ENCODE peak calls at places on chromosomes 12 and 14, in ten cellular contexts. One of them, this sample, is unnamed.
A peak's percentile ranks its signal among the peaks of the same experiment; 100 is the strongest.

GRCh38 chr12:27652174-27652763 is 44.0 kb upstream of the REP15 start:
- ATAC-seq in GM23338: peak; percentile 84
- ATAC-seq in T-cell: no peak
- ATAC-seq in body of pancreas: peak; percentile 76
- ATAC-seq in naive thymus-derived CD8-positive, alpha-beta T cell: no peak
- ATAC-seq in K562: peak; percentile 70
- ATAC-seq in stimulated activated effector memory CD8-positive, alpha-beta T cell treated with anti-CD3 and anti-CD28 coated beads, Interleukin-12 subunit alpha, Interleukin-12 subunit beta, amount 100 ng/mL, for 72 hours: no peak
- ATAC-seq in activated CD8-positive, alpha-beta memory T cell treated with anti-CD3 and anti-CD28 coated beads, Interleukin-2, amount 10 ng/mL, durations not matched to agents 7 days and 5 days: no peak
- ATAC-seq in Right ventricle myocardium superior: peak; percentile 89
- ATAC-seq in activated naive CD4-positive, alpha-beta T cell treated with anti-CD3 and anti-CD28 coated beads, Interleukin-2, amount 50 U/mL, for 72 hours: no peak
- ATAC-seq in this sample: peak; percentile 91

GRCh38 chr12:101852998-101853397 is 22.2 kb upstream of the GNPTAB start:
- ATAC-seq in body of pancreas: no peak
- ATAC-seq in activated CD8-positive, alpha-beta memory T cell treated with anti-CD3 and anti-CD28 coated beads, Interleukin-2, amount 10 ng/mL, durations not matched to agents 7 days and 5 days: no peak
- ATAC-seq in stimulated activated effector memory CD8-positive, alpha-beta T cell treated with anti-CD3 and anti-CD28 coated beads, Interleukin-12 subunit alpha, Interleukin-12 subunit beta, amount 100 ng/mL, for 72 hours: no peak
- ATAC-seq in T-cell: no peak
- ATAC-seq in GM23338: no peak
- ATAC-seq in naive thymus-derived CD8-positive, alpha-beta T cell: no peak
- ATAC-seq in K562: no peak
- ATAC-seq in activated naive CD4-positive, alpha-beta T cell treated with anti-CD3 and anti-CD28 coated beads, Interleukin-2, amount 50 U/mL, for 72 hours: no peak
- ATAC-seq in Right ventricle myocardium superior: no peak
- ATAC-seq in this sample: no peak

GRCh38 chr12:49451468-49452259 is 84.4 kb downstream of the SPATS2 start:
- ATAC-seq in T-cell: no peak
- ATAC-seq in stimulated activated effector memory CD8-positive, alpha-beta T cell treated with anti-CD3 and anti-CD28 coated beads, Interleukin-12 subunit alpha, Interleukin-12 subunit beta, amount 100 ng/mL, for 72 hours: peak; percentile 85
- ATAC-seq in Right ventricle myocardium superior: no peak
- ATAC-seq in activated naive CD4-positive, alpha-beta T cell treated with anti-CD3 and anti-CD28 coated beads, Interleukin-2, amount 50 U/mL, for 72 hours: peak; percentile 98
- ATAC-seq in body of pancreas: no peak
- ATAC-seq in activated CD8-positive, alpha-beta memory T cell treated with anti-CD3 and anti-CD28 coated beads, Interleukin-2, amount 10 ng/mL, durations not matched to agents 7 days and 5 days: peak; percentile 89
- ATAC-seq in K562: no peak
- ATAC-seq in GM23338: no peak
- ATAC-seq in naive thymus-derived CD8-positive, alpha-beta T cell: no peak
- ATAC-seq in this sample: no peak

GRCh38 chr12:90008277-90008676 is 299.6 kb upstream of the ATP2B1 start:
- ATAC-seq in activated CD8-positive, alpha-beta memory T cell treated with anti-CD3 and anti-CD28 coated beads, Interleukin-2, amount 10 ng/mL, durations not matched to agents 7 days and 5 days: no peak
- ATAC-seq in K562: no peak
- ATAC-seq in Right ventricle myocardium superior: no peak
- ATAC-seq in T-cell: no peak
- ATAC-seq in naive thymus-derived CD8-positive, alpha-beta T cell: no peak
- ATAC-seq in activated naive CD4-positive, alpha-beta T cell treated with anti-CD3 and anti-CD28 coated beads, Interleukin-2, amount 50 U/mL, for 72 hours: no peak
- ATAC-seq in body of pancreas: no peak
- ATAC-seq in GM23338: no peak
- ATAC-seq in stimulated activated effector memory CD8-positive, alpha-beta T cell treated with anti-CD3 and anti-CD28 coated beads, Interleukin-12 subunit alpha, Interleukin-12 subunit beta, amount 100 ng/mL, for 72 hours: no peak
- ATAC-seq in this sample: no peak

GRCh38 chr14:65333926-65334687 is 78.4 kb upstream of the FUT8 start:
- ATAC-seq in Right ventricle myocardium superior: peak; percentile 45
- ATAC-seq in activated CD8-positive, alpha-beta memory T cell treated with anti-CD3 and anti-CD28 coated beads, Interleukin-2, amount 10 ng/mL, durations not matched to agents 7 days and 5 days: no peak
- ATAC-seq in K562: no peak
- ATAC-seq in GM23338: peak; percentile 66
- ATAC-seq in body of pancreas: peak; percentile 18
- ATAC-seq in T-cell: no peak
- ATAC-seq in naive thymus-derived CD8-positive, alpha-beta T cell: no peak
- ATAC-seq in stimulated activated effector memory CD8-positive, alpha-beta T cell treated with anti-CD3 and anti-CD28 coated beads, Interleukin-12 subunit alpha, Interleukin-12 subunit beta, amount 100 ng/mL, for 72 hours: no peak
- ATAC-seq in activated naive CD4-positive, alpha-beta T cell treated with anti-CD3 and anti-CD28 coated beads, Interleukin-2, amount 50 U/mL, for 72 hours: no peak
- ATAC-seq in this sample: peak; percentile 74

GRCh38 chr14:100532916-100533630 is 54.1 kb downstream of the BEGAIN start:
- ATAC-seq in Right ventricle myocardium superior: peak; percentile 57
- ATAC-seq in activated naive CD4-positive, alpha-beta T cell treated with anti-CD3 and anti-CD28 coated beads, Interleukin-2, amount 50 U/mL, for 72 hours: no peak
- ATAC-seq in T-cell: no peak
- ATAC-seq in stimulated activated effector memory CD8-positive, alpha-beta T cell treated with anti-CD3 and anti-CD28 coated beads, Interleukin-12 subunit alpha, Interleukin-12 subunit beta, amount 100 ng/mL, for 72 hours: no peak
- ATAC-seq in naive thymus-derived CD8-positive, alpha-beta T cell: no peak
- ATAC-seq in body of pancreas: peak; percentile 80
- ATAC-seq in activated CD8-positive, alpha-beta memory T cell treated with anti-CD3 and anti-CD28 coated beads, Interleukin-2, amount 10 ng/mL, durations not matched to agents 7 days and 5 days: no peak
- ATAC-seq in GM23338: no peak
- ATAC-seq in K562: no peak
- ATAC-seq in this sample: no peak

GRCh38 chr12:25364529-25365339 is 114.0 kb upstream of the KRAS start:
- ATAC-seq in body of pancreas: no peak
- ATAC-seq in naive thymus-derived CD8-positive, alpha-beta T cell: peak; percentile 37
- ATAC-seq in activated naive CD4-positive, alpha-beta T cell treated with anti-CD3 and anti-CD28 coated beads, Interleukin-2, amount 50 U/mL, for 72 hours: peak; percentile 92
- ATAC-seq in activated CD8-positive, alpha-beta memory T cell treated with anti-CD3 and anti-CD28 coated beads, Interleukin-2, amount 10 ng/mL, durations not matched to agents 7 days and 5 days: peak; percentile 91
- ATAC-seq in GM23338: peak; percentile 89
- ATAC-seq in stimulated activated effector memory CD8-positive, alpha-beta T cell treated with anti-CD3 and anti-CD28 coated beads, Interleukin-12 subunit alpha, Interleukin-12 subunit beta, amount 100 ng/mL, for 72 hours: peak; percentile 93
- ATAC-seq in K562: no peak
- ATAC-seq in T-cell: no peak
- ATAC-seq in Right ventricle myocardium superior: no peak
- ATAC-seq in this sample: peak; percentile 46

GRCh38 chr12:94873368-94874085 is 130.0 kb downstream of the NDUFA12 start:
- ATAC-seq in Right ventricle myocardium superior: peak; percentile 80
- ATAC-seq in activated CD8-positive, alpha-beta memory T cell treated with anti-CD3 and anti-CD28 coated beads, Interleukin-2, amount 10 ng/mL, durations not matched to agents 7 days and 5 days: no peak
- ATAC-seq in body of pancreas: peak; percentile 64
- ATAC-seq in activated naive CD4-positive, alpha-beta T cell treated with anti-CD3 and anti-CD28 coated beads, Interleukin-2, amount 50 U/mL, for 72 hours: peak; percentile 53
- ATAC-seq in GM23338: peak; percentile 74
- ATAC-seq in K562: peak; percentile 81
- ATAC-seq in naive thymus-derived CD8-positive, alpha-beta T cell: peak; percentile 25
- ATAC-seq in stimulated activated effector memory CD8-positive, alpha-beta T cell treated with anti-CD3 and anti-CD28 coated beads, Interleukin-12 subunit alpha, Interleukin-12 subunit beta, amount 100 ng/mL, for 72 hours: peak; percentile 58
- ATAC-seq in T-cell: peak; percentile 19
- ATAC-seq in this sample: peak; percentile 46

GRCh38 chr14:101945171-101945570 is 19.2 kb upstream of the DYNC1H1 start:
- ATAC-seq in activated naive CD4-positive, alpha-beta T cell treated with anti-CD3 and anti-CD28 coated beads, Interleukin-2, amount 50 U/mL, for 72 hours: no peak
- ATAC-seq in naive thymus-derived CD8-positive, alpha-beta T cell: no peak
- ATAC-seq in GM23338: peak; percentile 68
- ATAC-seq in body of pancreas: no peak
- ATAC-seq in stimulated activated effector memory CD8-positive, alpha-beta T cell treated with anti-CD3 and anti-CD28 coated beads, Interleukin-12 subunit alpha, Interleukin-12 subunit beta, amount 100 ng/mL, for 72 hours: no peak
- ATAC-seq in Right ventricle myocardium superior: no peak
- ATAC-seq in activated CD8-positive, alpha-beta memory T cell treated with anti-CD3 and anti-CD28 coated beads, Interleukin-2, amount 10 ng/mL, durations not matched to agents 7 days and 5 days: no peak
- ATAC-seq in K562: no peak
- ATAC-seq in T-cell: no peak
- ATAC-seq in this sample: no peak

GRCh38 chr14:68841030-68841809 is 48.4 kb upstream of the ZFP36L1 start:
- ATAC-seq in Right ventricle myocardium superior: no peak
- ATAC-seq in body of pancreas: no peak
- ATAC-seq in naive thymus-derived CD8-positive, alpha-beta T cell: no peak
- ATAC-seq in activated CD8-positive, alpha-beta memory T cell treated with anti-CD3 and anti-CD28 coated beads, Interleukin-2, amount 10 ng/mL, durations not matched to agents 7 days and 5 days: no peak
- ATAC-seq in T-cell: peak; percentile 34
- ATAC-seq in stimulated activated effector memory CD8-positive, alpha-beta T cell treated with anti-CD3 and anti-CD28 coated beads, Interleukin-12 subunit alpha, Interleukin-12 subunit beta, amount 100 ng/mL, for 72 hours: no peak
- ATAC-seq in K562: no peak
- ATAC-seq in GM23338: no peak
- ATAC-seq in activated naive CD4-positive, alpha-beta T cell treated with anti-CD3 and anti-CD28 coated beads, Interleukin-2, amount 50 U/mL, for 72 hours: peak; percentile 44
- ATAC-seq in this sample: no peak

GRCh38 chr12:75722714-75723200 is 211.3 kb upstream of the KRR1 start:
- ATAC-seq in T-cell: peak; percentile 84
- ATAC-seq in naive thymus-derived CD8-positive, alpha-beta T cell: peak; percentile 95
- ATAC-seq in body of pancreas: peak; percentile 80
- ATAC-seq in activated naive CD4-positive, alpha-beta T cell treated with anti-CD3 and anti-CD28 coated beads, Interleukin-2, amount 50 U/mL, for 72 hours: peak; percentile 95
- ATAC-seq in K562: peak; percentile 67
- ATAC-seq in stimulated activated effector memory CD8-positive, alpha-beta T cell treated with anti-CD3 and anti-CD28 coated beads, Interleukin-12 subunit alpha, Interleukin-12 subunit beta, amount 100 ng/mL, for 72 hours: peak; percentile 96
- ATAC-seq in Right ventricle myocardium superior: peak; percentile 86
- ATAC-seq in activated CD8-positive, alpha-beta memory T cell treated with anti-CD3 and anti-CD28 coated beads, Interleukin-2, amount 10 ng/mL, durations not matched to agents 7 days and 5 days: peak; percentile 96
- ATAC-seq in GM23338: no peak
- ATAC-seq in this sample: peak; percentile 60

GRCh38 chr14:86944434-86944833 is 1048.5 kb downstream of the GALC start:
- ATAC-seq in K562: no peak
- ATAC-seq in T-cell: no peak
- ATAC-seq in stimulated activated effector memory CD8-positive, alpha-beta T cell treated with anti-CD3 and anti-CD28 coated beads, Interleukin-12 subunit alpha, Interleukin-12 subunit beta, amount 100 ng/mL, for 72 hours: no peak
- ATAC-seq in GM23338: peak; percentile 52
- ATAC-seq in activated naive CD4-positive, alpha-beta T cell treated with anti-CD3 and anti-CD28 coated beads, Interleukin-2, amount 50 U/mL, for 72 hours: no peak
- ATAC-seq in body of pancreas: no peak
- ATAC-seq in naive thymus-derived CD8-positive, alpha-beta T cell: no peak
- ATAC-seq in activated CD8-positive, alpha-beta memory T cell treated with anti-CD3 and anti-CD28 coated beads, Interleukin-2, amount 10 ng/mL, durations not matched to agents 7 days and 5 days: no peak
- ATAC-seq in Right ventricle myocardium superior: no peak
- ATAC-seq in this sample: no peak

GRCh38 chr12:5493018-5493417 is 61.1 kb downstream of the NTF3 start:
- ATAC-seq in activated CD8-positive, alpha-beta memory T cell treated with anti-CD3 and anti-CD28 coated beads, Interleukin-2, amount 10 ng/mL, durations not matched to agents 7 days and 5 days: no peak
- ATAC-seq in T-cell: no peak
- ATAC-seq in K562: no peak
- ATAC-seq in stimulated activated effector memory CD8-positive, alpha-beta T cell treated with anti-CD3 and anti-CD28 coated beads, Interleukin-12 subunit alpha, Interleukin-12 subunit beta, amount 100 ng/mL, for 72 hours: no peak
- ATAC-seq in GM23338: peak; percentile 83
- ATAC-seq in activated naive CD4-positive, alpha-beta T cell treated with anti-CD3 and anti-CD28 coated beads, Interleukin-2, amount 50 U/mL, for 72 hours: no peak
- ATAC-seq in body of pancreas: no peak
- ATAC-seq in naive thymus-derived CD8-positive, alpha-beta T cell: no peak
- ATAC-seq in Right ventricle myocardium superior: no peak
- ATAC-seq in this sample: no peak

GRCh38 chr12:2016862-2017723 is 12.8 kb upstream of the DCP1B start:
- ATAC-seq in Right ventricle myocardium superior: no peak
- ATAC-seq in K562: no peak
- ATAC-seq in activated naive CD4-positive, alpha-beta T cell treated with anti-CD3 and anti-CD28 coated beads, Interleukin-2, amount 50 U/mL, for 72 hours: no peak
- ATAC-seq in stimulated activated effector memory CD8-positive, alpha-beta T cell treated with anti-CD3 and anti-CD28 coated beads, Interleukin-12 subunit alpha, Interleukin-12 subunit beta, amount 100 ng/mL, for 72 hours: peak; percentile 80
- ATAC-seq in T-cell: no peak
- ATAC-seq in GM23338: no peak
- ATAC-seq in activated CD8-positive, alpha-beta memory T cell treated with anti-CD3 and anti-CD28 coated beads, Interleukin-2, amount 10 ng/mL, durations not matched to agents 7 days and 5 days: no peak
- ATAC-seq in body of pancreas: no peak
- ATAC-seq in naive thymus-derived CD8-positive, alpha-beta T cell: no peak
- ATAC-seq in this sample: no peak

GRCh38 chr12:105820407-105821140 is 318.2 kb downstream of the NUAK1 start:
- ATAC-seq in K562: no peak
- ATAC-seq in activated CD8-positive, alpha-beta memory T cell treated with anti-CD3 and anti-CD28 coated beads, Interleukin-2, amount 10 ng/mL, durations not matched to agents 7 days and 5 days: no peak
- ATAC-seq in body of pancreas: peak; percentile 64
- ATAC-seq in GM23338: no peak
- ATAC-seq in activated naive CD4-positive, alpha-beta T cell treated with anti-CD3 and anti-CD28 coated beads, Interleukin-2, amount 50 U/mL, for 72 hours: no peak
- ATAC-seq in Right ventricle myocardium superior: peak; percentile 92
- ATAC-seq in T-cell: no peak
- ATAC-seq in naive thymus-derived CD8-positive, alpha-beta T cell: no peak
- ATAC-seq in stimulated activated effector memory CD8-positive, alpha-beta T cell treated with anti-CD3 and anti-CD28 coated beads, Interleukin-12 subunit alpha, Interleukin-12 subunit beta, amount 100 ng/mL, for 72 hours: no peak
- ATAC-seq in this sample: peak; percentile 27

GRCh38 chr14:75165586-75166391 is 10.6 kb downstream of the TMED10 start:
- ATAC-seq in naive thymus-derived CD8-positive, alpha-beta T cell: no peak
- ATAC-seq in K562: peak; percentile 44
- ATAC-seq in T-cell: no peak
- ATAC-seq in activated CD8-positive, alpha-beta memory T cell treated with anti-CD3 and anti-CD28 coated beads, Interleukin-2, amount 10 ng/mL, durations not matched to agents 7 days and 5 days: no peak
- ATAC-seq in activated naive CD4-positive, alpha-beta T cell treated with anti-CD3 and anti-CD28 coated beads, Interleukin-2, amount 50 U/mL, for 72 hours: no peak
- ATAC-seq in GM23338: peak; percentile 49
- ATAC-seq in body of pancreas: peak; percentile 56
- ATAC-seq in Right ventricle myocardium superior: no peak
- ATAC-seq in stimulated activated effector memory CD8-positive, alpha-beta T cell treated with anti-CD3 and anti-CD28 coated beads, Interleukin-12 subunit alpha, Interleukin-12 subunit beta, amount 100 ng/mL, for 72 hours: no peak
- ATAC-seq in this sample: no peak

GRCh38 chr12:108689314-108690190 is 41.8 kb downstream of the CORO1C start:
- ATAC-seq in GM23338: no peak
- ATAC-seq in stimulated activated effector memory CD8-positive, alpha-beta T cell treated with anti-CD3 and anti-CD28 coated beads, Interleukin-12 subunit alpha, Interleukin-12 subunit beta, amount 100 ng/mL, for 72 hours: peak; percentile 69
- ATAC-seq in body of pancreas: no peak
- ATAC-seq in naive thymus-derived CD8-positive, alpha-beta T cell: peak; percentile 78
- ATAC-seq in K562: peak; percentile 68
- ATAC-seq in Right ventricle myocardium superior: no peak
- ATAC-seq in activated CD8-positive, alpha-beta memory T cell treated with anti-CD3 and anti-CD28 coated beads, Interleukin-2, amount 10 ng/mL, durations not matched to agents 7 days and 5 days: peak; percentile 13
- ATAC-seq in T-cell: peak; percentile 53
- ATAC-seq in activated naive CD4-positive, alpha-beta T cell treated with anti-CD3 and anti-CD28 coated beads, Interleukin-2, amount 50 U/mL, for 72 hours: peak; percentile 82
- ATAC-seq in this sample: no peak

GRCh38 chr12:88325828-88326214 is 183.7 kb downstream of the TMTC3 start:
- ATAC-seq in Right ventricle myocardium superior: peak; percentile 71
- ATAC-seq in activated naive CD4-positive, alpha-beta T cell treated with anti-CD3 and anti-CD28 coated beads, Interleukin-2, amount 50 U/mL, for 72 hours: no peak
- ATAC-seq in stimulated activated effector memory CD8-positive, alpha-beta T cell treated with anti-CD3 and anti-CD28 coated beads, Interleukin-12 subunit alpha, Interleukin-12 subunit beta, amount 100 ng/mL, for 72 hours: no peak
- ATAC-seq in body of pancreas: no peak
- ATAC-seq in T-cell: no peak
- ATAC-seq in K562: no peak
- ATAC-seq in naive thymus-derived CD8-positive, alpha-beta T cell: no peak
- ATAC-seq in GM23338: no peak
- ATAC-seq in activated CD8-positive, alpha-beta memory T cell treated with anti-CD3 and anti-CD28 coated beads, Interleukin-2, amount 10 ng/mL, durations not matched to agents 7 days and 5 days: no peak
- ATAC-seq in this sample: peak; percentile 52

GRCh38 chr12:88921890-88922532 is 341.7 kb upstream of the KITLG start:
- ATAC-seq in stimulated activated effector memory CD8-positive, alpha-beta T cell treated with anti-CD3 and anti-CD28 coated beads, Interleukin-12 subunit alpha, Interleukin-12 subunit beta, amount 100 ng/mL, for 72 hours: peak; percentile 34
- ATAC-seq in K562: no peak
- ATAC-seq in body of pancreas: no peak
- ATAC-seq in activated naive CD4-positive, alpha-beta T cell treated with anti-CD3 and anti-CD28 coated beads, Interleukin-2, amount 50 U/mL, for 72 hours: no peak
- ATAC-seq in GM23338: peak; percentile 81
- ATAC-seq in T-cell: no peak
- ATAC-seq in Right ventricle myocardium superior: no peak
- ATAC-seq in naive thymus-derived CD8-positive, alpha-beta T cell: no peak
- ATAC-seq in activated CD8-positive, alpha-beta memory T cell treated with anti-CD3 and anti-CD28 coated beads, Interleukin-2, amount 10 ng/mL, durations not matched to agents 7 days and 5 days: no peak
- ATAC-seq in this sample: no peak

GRCh38 chr14:61257469-61258057 is 23.6 kb downstream of the TMEM30B start:
- ATAC-seq in naive thymus-derived CD8-positive, alpha-beta T cell: no peak
- ATAC-seq in activated CD8-positive, alpha-beta memory T cell treated with anti-CD3 and anti-CD28 coated beads, Interleukin-2, amount 10 ng/mL, durations not matched to agents 7 days and 5 days: no peak
- ATAC-seq in body of pancreas: no peak
- ATAC-seq in activated naive CD4-positive, alpha-beta T cell treated with anti-CD3 and anti-CD28 coated beads, Interleukin-2, amount 50 U/mL, for 72 hours: no peak
- ATAC-seq in K562: no peak
- ATAC-seq in GM23338: no peak
- ATAC-seq in stimulated activated effector memory CD8-positive, alpha-beta T cell treated with anti-CD3 and anti-CD28 coated beads, Interleukin-12 subunit alpha, Interleukin-12 subunit beta, amount 100 ng/mL, for 72 hours: no peak
- ATAC-seq in Right ventricle myocardium superior: no peak
- ATAC-seq in T-cell: no peak
- ATAC-seq in this sample: no peak

GRCh38 chr12:92400006-92400405 is 254.4 kb upstream of the BTG1 start:
- ATAC-seq in activated CD8-positive, alpha-beta memory T cell treated with anti-CD3 and anti-CD28 coated beads, Interleukin-2, amount 10 ng/mL, durations not matched to agents 7 days and 5 days: no peak
- ATAC-seq in Right ventricle myocardium superior: no peak
- ATAC-seq in K562: no peak
- ATAC-seq in activated naive CD4-positive, alpha-beta T cell treated with anti-CD3 and anti-CD28 coated beads, Interleukin-2, amount 50 U/mL, for 72 hours: peak; percentile 9
- ATAC-seq in naive thymus-derived CD8-positive, alpha-beta T cell: no peak
- ATAC-seq in stimulated activated effector memory CD8-positive, alpha-beta T cell treated with anti-CD3 and anti-CD28 coated beads, Interleukin-12 subunit alpha, Interleukin-12 subunit beta, amount 100 ng/mL, for 72 hours: peak; percentile 34
- ATAC-seq in T-cell: no peak
- ATAC-seq in GM23338: no peak
- ATAC-seq in body of pancreas: no peak
- ATAC-seq in this sample: no peak

GRCh38 chr12:78185109-78185508 is 354.4 kb downstream of the NAV3 start:
- ATAC-seq in T-cell: no peak
- ATAC-seq in activated CD8-positive, alpha-beta memory T cell treated with anti-CD3 and anti-CD28 coated beads, Interleukin-2, amount 10 ng/mL, durations not matched to agents 7 days and 5 days: no peak
- ATAC-seq in naive thymus-derived CD8-positive, alpha-beta T cell: no peak
- ATAC-seq in Right ventricle myocardium superior: no peak
- ATAC-seq in activated naive CD4-positive, alpha-beta T cell treated with anti-CD3 and anti-CD28 coated beads, Interleukin-2, amount 50 U/mL, for 72 hours: no peak
- ATAC-seq in body of pancreas: no peak
- ATAC-seq in K562: no peak
- ATAC-seq in stimulated activated effector memory CD8-positive, alpha-beta T cell treated with anti-CD3 and anti-CD28 coated beads, Interleukin-12 subunit alpha, Interleukin-12 subunit beta, amount 100 ng/mL, for 72 hours: no peak
- ATAC-seq in GM23338: no peak
- ATAC-seq in this sample: no peak

GRCh38 chr14:69652942-69653680 is 41.7 kb downstream of the SUSD6 start:
- ATAC-seq in naive thymus-derived CD8-positive, alpha-beta T cell: no peak
- ATAC-seq in body of pancreas: no peak
- ATAC-seq in Right ventricle myocardium superior: peak; percentile 26
- ATAC-seq in GM23338: no peak
- ATAC-seq in T-cell: no peak
- ATAC-seq in K562: peak; percentile 54
- ATAC-seq in activated CD8-positive, alpha-beta memory T cell treated with anti-CD3 and anti-CD28 coated beads, Interleukin-2, amount 10 ng/mL, durations not matched to agents 7 days and 5 days: peak; percentile 22
- ATAC-seq in activated naive CD4-positive, alpha-beta T cell treated with anti-CD3 and anti-CD28 coated beads, Interleukin-2, amount 50 U/mL, for 72 hours: peak; percentile 53
- ATAC-seq in stimulated activated effector memory CD8-positive, alpha-beta T cell treated with anti-CD3 and anti-CD28 coated beads, Interleukin-12 subunit alpha, Interleukin-12 subunit beta, amount 100 ng/mL, for 72 hours: peak; percentile 81
- ATAC-seq in this sample: no peak

GRCh38 chr12:124371970-124372555 is 77.2 kb downstream of the RFLNA start:
- ATAC-seq in naive thymus-derived CD8-positive, alpha-beta T cell: no peak
- ATAC-seq in activated CD8-positive, alpha-beta memory T cell treated with anti-CD3 and anti-CD28 coated beads, Interleukin-2, amount 10 ng/mL, durations not matched to agents 7 days and 5 days: no peak
- ATAC-seq in Right ventricle myocardium superior: no peak
- ATAC-seq in K562: no peak
- ATAC-seq in T-cell: no peak
- ATAC-seq in body of pancreas: no peak
- ATAC-seq in stimulated activated effector memory CD8-positive, alpha-beta T cell treated with anti-CD3 and anti-CD28 coated beads, Interleukin-12 subunit alpha, Interleukin-12 subunit beta, amount 100 ng/mL, for 72 hours: no peak
- ATAC-seq in activated naive CD4-positive, alpha-beta T cell treated with anti-CD3 and anti-CD28 coated beads, Interleukin-2, amount 50 U/mL, for 72 hours: no peak
- ATAC-seq in GM23338: peak; percentile 24
- ATAC-seq in this sample: no peak

GRCh38 chr14:65156568-65157366 is 54.5 kb upstream of the MAX start:
- ATAC-seq in activated CD8-positive, alpha-beta memory T cell treated with anti-CD3 and anti-CD28 coated beads, Interleukin-2, amount 10 ng/mL, durations not matched to agents 7 days and 5 days: no peak
- ATAC-seq in naive thymus-derived CD8-positive, alpha-beta T cell: no peak
- ATAC-seq in K562: no peak
- ATAC-seq in T-cell: no peak
- ATAC-seq in Right ventricle myocardium superior: peak; percentile 92
- ATAC-seq in GM23338: peak; percentile 36
- ATAC-seq in activated naive CD4-positive, alpha-beta T cell treated with anti-CD3 and anti-CD28 coated beads, Interleukin-2, amount 50 U/mL, for 72 hours: no peak
- ATAC-seq in body of pancreas: peak; percentile 59
- ATAC-seq in stimulated activated effector memory CD8-positive, alpha-beta T cell treated with anti-CD3 and anti-CD28 coated beads, Interleukin-12 subunit alpha, Interleukin-12 subunit beta, amount 100 ng/mL, for 72 hours: no peak
- ATAC-seq in this sample: peak; percentile 77

GRCh38 chr12:13062669-13063068 is 18.5 kb downstream of the FAM234B start:
- ATAC-seq in activated naive CD4-positive, alpha-beta T cell treated with anti-CD3 and anti-CD28 coated beads, Interleukin-2, amount 50 U/mL, for 72 hours: no peak
- ATAC-seq in body of pancreas: peak; percentile 78
- ATAC-seq in K562: no peak
- ATAC-seq in GM23338: no peak
- ATAC-seq in naive thymus-derived CD8-positive, alpha-beta T cell: no peak
- ATAC-seq in T-cell: no peak
- ATAC-seq in stimulated activated effector memory CD8-positive, alpha-beta T cell treated with anti-CD3 and anti-CD28 coated beads, Interleukin-12 subunit alpha, Interleukin-12 subunit beta, amount 100 ng/mL, for 72 hours: no peak
- ATAC-seq in Right ventricle myocardium superior: no peak
- ATAC-seq in activated CD8-positive, alpha-beta memory T cell treated with anti-CD3 and anti-CD28 coated beads, Interleukin-2, amount 10 ng/mL, durations not matched to agents 7 days and 5 days: no peak
- ATAC-seq in this sample: no peak

GRCh38 chr12:1474567-1475153 is 119.7 kb downstream of the FBXL14 start:
- ATAC-seq in activated naive CD4-positive, alpha-beta T cell treated with anti-CD3 and anti-CD28 coated beads, Interleukin-2, amount 50 U/mL, for 72 hours: peak; percentile 14
- ATAC-seq in naive thymus-derived CD8-positive, alpha-beta T cell: no peak
- ATAC-seq in T-cell: no peak
- ATAC-seq in Right ventricle myocardium superior: peak; percentile 75
- ATAC-seq in GM23338: peak; percentile 85
- ATAC-seq in K562: no peak
- ATAC-seq in activated CD8-positive, alpha-beta memory T cell treated with anti-CD3 and anti-CD28 coated beads, Interleukin-2, amount 10 ng/mL, durations not matched to agents 7 days and 5 days: no peak
- ATAC-seq in stimulated activated effector memory CD8-positive, alpha-beta T cell treated with anti-CD3 and anti-CD28 coated beads, Interleukin-12 subunit alpha, Interleukin-12 subunit beta, amount 100 ng/mL, for 72 hours: no peak
- ATAC-seq in body of pancreas: no peak
- ATAC-seq in this sample: peak; percentile 84

GRCh38 chr12:9810721-9811120 is 16.6 kb upstream of the KLRF1 start:
- ATAC-seq in T-cell: no peak
- ATAC-seq in activated CD8-positive, alpha-beta memory T cell treated with anti-CD3 and anti-CD28 coated beads, Interleukin-2, amount 10 ng/mL, durations not matched to agents 7 days and 5 days: no peak
- ATAC-seq in stimulated activated effector memory CD8-positive, alpha-beta T cell treated with anti-CD3 and anti-CD28 coated beads, Interleukin-12 subunit alpha, Interleukin-12 subunit beta, amount 100 ng/mL, for 72 hours: no peak
- ATAC-seq in Right ventricle myocardium superior: no peak
- ATAC-seq in K562: no peak
- ATAC-seq in naive thymus-derived CD8-positive, alpha-beta T cell: no peak
- ATAC-seq in GM23338: no peak
- ATAC-seq in body of pancreas: no peak
- ATAC-seq in activated naive CD4-positive, alpha-beta T cell treated with anti-CD3 and anti-CD28 coated beads, Interleukin-2, amount 50 U/mL, for 72 hours: no peak
- ATAC-seq in this sample: no peak